ENCODE peak calls at places on chromosomes 7 and 10, in four cellular contexts. One of them, this sample, is unnamed.

GRCh38 chr10:103638948-103639347 is 145.4 kb downstream of the NEURL1 start:
- DNase-seq in activated T-cell treated with anti-CD3 and anti-CD28 coated beads for 4 hours: no peak
- DNase-seq in activated naive CD8-positive, alpha-beta T cell treated with anti-CD3 and anti-CD28 coated beads, Interleukin-2, amount 50 U/mL, for 24 hours: no peak
- DNase-seq in Right ventricle myocardium inferior: no peak
- DNase-seq in this sample: no peak

GRCh38 chr7:158409816-158410330 is 177.8 kb downstream of the PTPRN2 start:
- DNase-seq in activated naive CD8-positive, alpha-beta T cell treated with anti-CD3 and anti-CD28 coated beads, Interleukin-2, amount 50 U/mL, for 24 hours: no peak
- DNase-seq in activated T-cell treated with anti-CD3 and anti-CD28 coated beads for 4 hours: no peak
- DNase-seq in Right ventricle myocardium inferior: no peak
- DNase-seq in this sample: no peak

GRCh38 chr7:19333706-19334105 is 188.5 kb upstream of the FERD3L start:
- DNase-seq in activated T-cell treated with anti-CD3 and anti-CD28 coated beads for 4 hours: no peak
- DNase-seq in Right ventricle myocardium inferior: no peak
- DNase-seq in activated naive CD8-positive, alpha-beta T cell treated with anti-CD3 and anti-CD28 coated beads, Interleukin-2, amount 50 U/mL, for 24 hours: no peak
- DNase-seq in this sample: no peak

GRCh38 chr10:35136263-35136815 is 9.7 kb downstream of the CREM start:
- DNase-seq in activated T-cell treated with anti-CD3 and anti-CD28 coated beads for 4 hours: no peak
- DNase-seq in Right ventricle myocardium inferior: no peak
- DNase-seq in activated naive CD8-positive, alpha-beta T cell treated with anti-CD3 and anti-CD28 coated beads, Interleukin-2, amount 50 U/mL, for 24 hours: no peak
- DNase-seq in this sample: peak

GRCh38 chr7:50349963-50350944 is 45.7 kb downstream of the IKZF1 start:
- DNase-seq in activated T-cell treated with anti-CD3 and anti-CD28 coated beads for 4 hours: peak
- DNase-seq in Right ventricle myocardium inferior: no peak
- DNase-seq in activated naive CD8-positive, alpha-beta T cell treated with anti-CD3 and anti-CD28 coated beads, Interleukin-2, amount 50 U/mL, for 24 hours: peak
- DNase-seq in this sample: peak

GRCh38 chr10:62025134-62025794 is 123.8 kb downstream of the ARID5B start:
- DNase-seq in activated naive CD8-positive, alpha-beta T cell treated with anti-CD3 and anti-CD28 coated beads, Interleukin-2, amount 50 U/mL, for 24 hours: no peak
- DNase-seq in Right ventricle myocardium inferior: no peak
- DNase-seq in activated T-cell treated with anti-CD3 and anti-CD28 coated beads for 4 hours: no peak
- DNase-seq in this sample: no peak

GRCh38 chr10:1187151-1187854 is 131.1 kb downstream of the WDR37 start:
- DNase-seq in activated T-cell treated with anti-CD3 and anti-CD28 coated beads for 4 hours: no peak
- DNase-seq in activated naive CD8-positive, alpha-beta T cell treated with anti-CD3 and anti-CD28 coated beads, Interleukin-2, amount 50 U/mL, for 24 hours: no peak
- DNase-seq in Right ventricle myocardium inferior: peak
- DNase-seq in this sample: no peak

GRCh38 chr7:123352226-123352550 is 152.4 kb upstream of the SLC13A1 start:
- DNase-seq in activated naive CD8-positive, alpha-beta T cell treated with anti-CD3 and anti-CD28 coated beads, Interleukin-2, amount 50 U/mL, for 24 hours: no peak
- DNase-seq in activated T-cell treated with anti-CD3 and anti-CD28 coated beads for 4 hours: no peak
- DNase-seq in Right ventricle myocardium inferior: no peak
- DNase-seq in this sample: no peak

GRCh38 chr7:80699030-80699638 is 60.7 kb downstream of the CD36 start:
- DNase-seq in Right ventricle myocardium inferior: no peak
- DNase-seq in activated naive CD8-positive, alpha-beta T cell treated with anti-CD3 and anti-CD28 coated beads, Interleukin-2, amount 50 U/mL, for 24 hours: no peak
- DNase-seq in activated T-cell treated with anti-CD3 and anti-CD28 coated beads for 4 hours: no peak
- DNase-seq in this sample: no peak

GRCh38 chr7:1666779-1667565 is 3.1 kb upstream of the ELFN1 start:
- DNase-seq in activated naive CD8-positive, alpha-beta T cell treated with anti-CD3 and anti-CD28 coated beads, Interleukin-2, amount 50 U/mL, for 24 hours: no peak
- DNase-seq in Right ventricle myocardium inferior: peak
- DNase-seq in activated T-cell treated with anti-CD3 and anti-CD28 coated beads for 4 hours: no peak
- DNase-seq in this sample: no peak

GRCh38 chr7:19020711-19021110 is 96.7 kb downstream of the TWIST1 start:
- DNase-seq in Right ventricle myocardium inferior: no peak
- DNase-seq in activated naive CD8-positive, alpha-beta T cell treated with anti-CD3 and anti-CD28 coated beads, Interleukin-2, amount 50 U/mL, for 24 hours: no peak
- DNase-seq in activated T-cell treated with anti-CD3 and anti-CD28 coated beads for 4 hours: no peak
- DNase-seq in this sample: no peak

GRCh38 chr10:75319274-75319673 is 82.3 kb downstream of the ZNF503 start:
- DNase-seq in activated naive CD8-positive, alpha-beta T cell treated with anti-CD3 and anti-CD28 coated beads, Interleukin-2, amount 50 U/mL, for 24 hours: no peak
- DNase-seq in Right ventricle myocardium inferior: no peak
- DNase-seq in activated T-cell treated with anti-CD3 and anti-CD28 coated beads for 4 hours: no peak
- DNase-seq in this sample: no peak

GRCh38 chr7:66150471-66150870 is 35.8 kb downstream of the CRCP start:
- DNase-seq in activated naive CD8-positive, alpha-beta T cell treated with anti-CD3 and anti-CD28 coated beads, Interleukin-2, amount 50 U/mL, for 24 hours: no peak
- DNase-seq in Right ventricle myocardium inferior: peak
- DNase-seq in activated T-cell treated with anti-CD3 and anti-CD28 coated beads for 4 hours: no peak
- DNase-seq in this sample: no peak

GRCh38 chr10:119515511-119516045 is 26.9 kb downstream of the RGS10 start:
- DNase-seq in Right ventricle myocardium inferior: no peak
- DNase-seq in activated naive CD8-positive, alpha-beta T cell treated with anti-CD3 and anti-CD28 coated beads, Interleukin-2, amount 50 U/mL, for 24 hours: no peak
- DNase-seq in activated T-cell treated with anti-CD3 and anti-CD28 coated beads for 4 hours: no peak
- DNase-seq in this sample: no peak

GRCh38 chr7:26187380-26188290 is 12.9 kb downstream of the HNRNPA2B1 start:
- DNase-seq in activated T-cell treated with anti-CD3 and anti-CD28 coated beads for 4 hours: no peak
- DNase-seq in Right ventricle myocardium inferior: no peak
- DNase-seq in activated naive CD8-positive, alpha-beta T cell treated with anti-CD3 and anti-CD28 coated beads, Interleukin-2, amount 50 U/mL, for 24 hours: no peak
- DNase-seq in this sample: no peak

GRCh38 chr7:142338633-142339501 is 81.0 kb upstream of the PRSS58 start:
- DNase-seq in activated T-cell treated with anti-CD3 and anti-CD28 coated beads for 4 hours: no peak
- DNase-seq in Right ventricle myocardium inferior: no peak
- DNase-seq in activated naive CD8-positive, alpha-beta T cell treated with anti-CD3 and anti-CD28 coated beads, Interleukin-2, amount 50 U/mL, for 24 hours: no peak
- DNase-seq in this sample: no peak

GRCh38 chr7:43669286-43670081 is 59.8 kb downstream of the COA1 start:
- DNase-seq in Right ventricle myocardium inferior: no peak
- DNase-seq in activated naive CD8-positive, alpha-beta T cell treated with anti-CD3 and anti-CD28 coated beads, Interleukin-2, amount 50 U/mL, for 24 hours: peak
- DNase-seq in activated T-cell treated with anti-CD3 and anti-CD28 coated beads for 4 hours: peak
- DNase-seq in this sample: no peak

GRCh38 chr7:37786741-37787569 is 61.4 kb upstream of the NME8 start:
- DNase-seq in activated T-cell treated with anti-CD3 and anti-CD28 coated beads for 4 hours: no peak
- DNase-seq in activated naive CD8-positive, alpha-beta T cell treated with anti-CD3 and anti-CD28 coated beads, Interleukin-2, amount 50 U/mL, for 24 hours: no peak
- DNase-seq in Right ventricle myocardium inferior: no peak
- DNase-seq in this sample: peak

GRCh38 chr7:33823913-33824312 is 81.4 kb upstream of the BMPER start:
- DNase-seq in Right ventricle myocardium inferior: no peak
- DNase-seq in activated naive CD8-positive, alpha-beta T cell treated with anti-CD3 and anti-CD28 coated beads, Interleukin-2, amount 50 U/mL, for 24 hours: no peak
- DNase-seq in activated T-cell treated with anti-CD3 and anti-CD28 coated beads for 4 hours: no peak
- DNase-seq in this sample: no peak

GRCh38 chr7:32204361-32205018 is 134.3 kb upstream of the PDE1C start:
- DNase-seq in Right ventricle myocardium inferior: peak
- DNase-seq in activated T-cell treated with anti-CD3 and anti-CD28 coated beads for 4 hours: no peak
- DNase-seq in activated naive CD8-positive, alpha-beta T cell treated with anti-CD3 and anti-CD28 coated beads, Interleukin-2, amount 50 U/mL, for 24 hours: no peak
- DNase-seq in this sample: peak

This sample was measured in GM12878.